ENCODE peak calls at places on chromosomes 3 and 15, in five cellular contexts. N, G, R, F and M are unnamed samples.

GRCh38 chr15:51924146-51925068 is 47.2 kb downstream of the LEO1 start:
- DNase-seq in N (no peak), G (no peak), R (no peak), F (no peak), M (no peak)

GRCh38 chr15:38555686-38556334 is 8.8 kb downstream of the RASGRP1 start:
- DNase-seq in F (no peak), R (no peak), G (peak; percentile 92), N (no peak), M (no peak)

GRCh38 chr15:74364936-74365618 is 2.4 kb downstream of the CYP11A1 start:
- DNase-seq in R (no peak), G (no peak), F (no peak), N (no peak), M (no peak)

GRCh38 chr3:48716508-48716981 is 476 bp downstream of the IP6K2 start:
- DNase-seq in G (peak; percentile 4), R (no peak), N (no peak), F (peak; percentile 35), M (no peak)

GRCh38 chr3:87076951-87077350 is 86.0 kb upstream of the VGLL3 start:
- DNase-seq in R (peak; percentile 61), F (no peak), G (peak; percentile 83), N (no peak), M (no peak)

GRCh38 chr15:38648116-38648843 is 83.7 kb upstream of the RASGRP1 start:
- DNase-seq in N (no peak), G (no peak), R (no peak), F (no peak), M (no peak)

GRCh38 chr3:107450254-107450653 is 72.5 kb upstream of the BBX start:
- DNase-seq in N (no peak), R (no peak), F (no peak), G (peak; percentile 42), M (no peak)

GRCh38 chr15:101207867-101208288 is 44.0 kb downstream of the CHSY1 start:
- DNase-seq in F (peak; percentile 33), N (no peak), R (no peak), G (peak; percentile 73), M (no peak)

GRCh38 chr15:84685304-84685703 is 27.3 kb upstream of the NMB start:
- DNase-seq in N (no peak), R (peak; percentile 82), F (peak; percentile 13), G (peak; percentile 87), M (no peak)

GRCh38 chr15:41607033-41607432 is 48.0 kb downstream of the TYRO3 start:
- DNase-seq in R (no peak), G (peak; percentile 99), F (no peak), N (no peak), M (no peak)

GRCh38 chr15:101694261-101694660 is 30.0 kb downstream of the TARS3 start:
- DNase-seq in R (no peak), N (no peak), G (no peak), F (no peak), M (no peak)

GRCh38 chr3:69174871-69175737 is 52.7 kb upstream of the LMOD3 start:
- DNase-seq in R (no peak), N (no peak), G (no peak), F (no peak), M (no peak)

GRCh38 chr15:29921130-29921601 is 98.9 kb upstream of the TJP1 start:
- DNase-seq in F (no peak), G (peak; percentile 40), R (peak; percentile 78), N (no peak), M (no peak)

GRCh38 chr3:179615458-179616173 is 11.0 kb downstream of the NDUFB5 start:
- DNase-seq in G (no peak), N (no peak), F (no peak), R (no peak), M (no peak)

GRCh38 chr3:155462672-155463071 is 169.2 kb upstream of the STRIT1 start:
- DNase-seq in R (no peak), N (no peak), F (no peak), G (no peak), M (no peak)

GRCh38 chr3:152841131-152841530 is 6.2 kb downstream of the P2RY1 start:
- DNase-seq in G (peak; percentile 1), R (no peak), N (no peak), F (no peak), M (no peak)

GRCh38 chr15:64288999-64289398 is 67.0 kb downstream of the CSNK1G1 start:
- DNase-seq in N (no peak), R (no peak), G (peak; percentile 58), F (no peak), M (no peak)

GRCh38 chr3:8702560-8702959 is 31.0 kb upstream of the CAV3 start:
- DNase-seq in F (no peak), N (no peak), R (no peak), G (no peak), M (no peak)

GRCh38 chr15:100788080-100788730 is 91.4 kb upstream of the ALDH1A3 start:
- DNase-seq in G (no peak), N (no peak), R (no peak), F (no peak), M (peak; percentile 30)

GRCh38 chr3:52221563-52222318 is 3.7 kb downstream of the TLR9 start:
- DNase-seq in R (no peak), G (no peak), F (no peak), N (peak; percentile 63), M (peak; percentile 57)

GRCh38 chr3:178325330-178325729 is 210.9 kb upstream of the KCNMB2 start:
- DNase-seq in G (peak; percentile 73), N (no peak), R (peak; percentile 3), F (no peak), M (no peak)

GRCh38 chr3:81581966-81582599 is 179.4 kb downstream of the GBE1 start:
- DNase-seq in R (peak; percentile 58), N (no peak), G (peak; percentile 24), F (peak; percentile 28), M (peak; percentile 45)

GRCh38 chr3:105387122-105387751 is 20.5 kb downstream of the ALCAM start:
- DNase-seq in N (no peak), R (peak; percentile 93), F (no peak), G (peak; percentile 69), M (peak; percentile 18)

GRCh38 chr3:62161306-62161705 is 212.0 kb downstream of the FEZF2 start:
- DNase-seq in R (no peak), G (peak; percentile 67), F (no peak), N (no peak), M (no peak)

GRCh38 chr3:124800511-124801374 is 70.5 kb downstream of the UMPS start:
- DNase-seq in F (no peak), N (no peak), R (no peak), G (peak; percentile 63), M (peak; percentile 66)

GRCh38 chr3:125148016-125148812 is 64.3 kb downstream of the SLC12A8 start:
- DNase-seq in G (no peak), F (no peak), R (no peak), N (no peak), M (no peak)

GRCh38 chr3:17491601-17492000 is 250.8 kb downstream of the TBC1D5 start:
- DNase-seq in N (no peak), G (peak; percentile 88), R (no peak), F (no peak), M (no peak)

GRCh38 chr3:94616833-94617232 is 554.0 kb downstream of the NSUN3 start:
- DNase-seq in G (peak; percentile 52), R (peak; percentile 78), N (no peak), F (no peak), M (no peak)

GRCh38 chr3:101133638-101134037 is 140.4 kb upstream of the ABI3BP start:
- DNase-seq in F (no peak), G (no peak), N (no peak), R (no peak), M (no peak)

GRCh38 chr3:101134331-101134730 is 141.1 kb upstream of the ABI3BP start:
- DNase-seq in F (no peak), N (no peak), G (no peak), R (no peak), M (no peak)

GRCh38 chr3:101127991-101128390 is 134.8 kb upstream of the ABI3BP start:
- DNase-seq in G (no peak), N (no peak), R (no peak), F (no peak), M (no peak)

GRCh38 chr3:101128786-101129185 is 135.6 kb upstream of the ABI3BP start:
- DNase-seq in F (no peak), R (no peak), N (no peak), G (peak; percentile 20), M (no peak)

DNA sequence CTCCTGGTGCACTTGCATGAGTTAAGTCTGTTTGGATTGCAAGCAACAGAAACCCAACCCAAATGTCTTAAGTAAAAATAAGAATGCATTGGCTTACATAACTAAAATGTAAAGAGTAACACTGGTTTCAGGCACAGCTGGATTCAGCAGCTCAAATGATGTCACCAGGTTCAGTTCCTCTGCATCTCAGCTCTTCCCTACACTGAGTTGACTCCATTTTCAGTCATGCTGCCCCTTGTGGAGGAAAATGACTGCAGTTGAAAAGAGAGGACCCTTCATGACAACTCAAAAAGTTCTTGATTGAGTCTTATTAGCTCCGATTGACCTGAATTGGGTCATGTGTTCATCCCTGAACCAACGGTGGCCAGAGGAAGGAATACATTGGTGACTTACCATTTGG is 138.5 kb upstream of the ABI3BP start:
- DNase-seq in R (peak; percentile 4), G (no peak), N (no peak), F (no peak), M (no peak)
- TF ChIP-seq CTCF in R (no peak), G (no peak), N (no peak), F (no peak), M (no peak)

GRCh38 chr15:81296218-81296617 is 27.7 kb downstream of the STARD5 start:
- DNase-seq in R (no peak), N (no peak), F (peak; percentile 7), G (no peak), M (no peak)
- H3K4me1 ChIP-seq in R (peaks cover 16% of the 10 kb centered on the region), N (no peaks in the 10 kb centered on the region), F (peaks cover 19% of the 10 kb centered on the region), G (peaks cover 2% of the 10 kb centered on the region), M (peaks cover 16% of the 10 kb centered on the region)

DNA sequence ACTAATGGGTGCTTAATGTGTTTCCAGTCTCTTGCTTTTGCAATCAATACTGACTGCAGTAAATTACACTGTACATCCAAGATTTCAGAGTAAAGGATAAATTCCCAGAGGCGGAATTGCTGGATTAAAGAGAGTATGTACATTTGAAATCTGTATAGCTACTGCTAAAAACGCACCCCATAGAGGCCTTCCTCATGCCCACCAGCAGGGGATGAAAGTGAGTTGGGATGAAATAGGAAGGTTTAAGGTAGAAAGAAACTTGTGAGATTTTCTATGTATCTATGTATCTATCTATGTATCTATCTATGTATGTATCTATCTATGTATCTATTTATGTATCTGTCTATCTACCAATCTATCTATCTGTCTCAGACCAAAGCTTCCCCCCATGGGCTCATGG is 28.4 kb downstream of the TMEM44 start:
- DNase-seq in G (no peak), N (no peak), F (no peak), R (no peak), M (no peak)
- TF ChIP-seq CTCF in G (peak; percentile 32), N (no peak), F (no peak), R (peak; percentile 24), M (peak; percentile 19)

DNA sequence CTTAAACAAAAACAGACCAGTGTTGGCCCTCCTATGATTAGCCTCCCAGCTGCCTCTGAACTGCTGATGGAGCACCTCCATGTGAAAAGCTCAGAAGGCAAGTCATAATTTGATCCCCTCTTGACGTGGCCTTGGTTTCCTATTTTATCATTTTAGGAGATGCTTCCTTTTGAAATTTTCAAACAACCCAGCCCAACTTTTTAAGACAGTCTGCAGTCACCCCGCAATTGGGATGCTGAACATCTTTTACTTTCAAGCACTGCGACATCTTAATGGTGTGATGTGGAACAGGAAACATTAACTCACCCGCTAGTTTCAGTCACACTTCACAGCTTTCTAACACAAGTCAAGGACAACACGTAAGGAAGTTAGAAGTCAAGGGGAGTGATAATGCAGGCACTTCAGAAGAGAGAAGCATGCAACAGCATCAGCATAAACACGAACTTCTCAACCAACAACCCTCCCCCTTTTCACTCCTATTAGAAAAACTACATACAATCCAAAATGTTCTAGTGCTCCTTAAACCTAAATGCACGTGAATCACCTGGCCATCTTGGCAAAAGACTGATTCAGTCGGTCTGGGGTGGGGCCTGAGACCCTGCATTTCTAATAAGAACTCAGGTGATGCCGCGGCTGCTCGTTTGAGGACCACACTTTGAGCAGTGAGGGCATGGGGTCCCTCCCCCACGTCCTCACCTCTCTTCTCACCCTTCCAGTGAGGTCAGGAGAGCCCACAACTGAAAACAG is 161.5 kb downstream of the FOXP1 start:
- DNase-seq in G (no peak), R (no peak), N (no peak), F (no peak), M (no peak)
- H3K4me1 ChIP-seq in G (no peaks in the 10 kb centered on the region), R (peaks cover 9% of the 10 kb centered on the region), N (no peaks in the 10 kb centered on the region), F (peaks cover 24% of the 10 kb centered on the region), M (no peaks in the 10 kb centered on the region)